ENCODE peak calls at places on chromosomes 13 and 19, in nine cellular contexts. B is right cardiac atrium, D is MG63, Z is gastrocnemius medialis, R is ascending aorta, F is astrocyte, T is tibial artery, H is uterus, A is tibial nerve. I is an unnamed sample. For H3K27me3, the result is how much of the 10 kb centered on the place peaks cover.

GRCh38 chr13:86932935-86933334 is 738.2 kb upstream of the SLITRK5 start:
- DNase-seq in B (no peak), A (no peak), D (no peak), R (no peak), Z (no peak), F (peak), T (no peak), H (no peak), I (no peak)

GRCh38 chr19:54331626-54332025 is 7.3 kb downstream of the LILRA4 start:
- DNase-seq in H (no peak), F (no peak), B (no peak), Z (no peak), R (no peak), A (no peak), T (no peak), D (no peak), I (no peak)

GRCh38 chr13:33183431-33184130 is 102.0 kb downstream of the STARD13 start:
- DNase-seq in R (no peak), F (peak), H (no peak), B (no peak), D (no peak), Z (no peak), A (no peak), T (no peak), I (no peak)

GRCh38 chr19:2479556-2480194 is 3.7 kb downstream of the GADD45B start:
- DNase-seq in F (no peak), Z (no peak), R (no peak), A (no peak), H (no peak), D (no peak), B (peak), T (no peak), I (no peak)

GRCh38 chr13:80363890-80364503 is 23.1 kb upstream of the SPRY2 start:
- DNase-seq in R (no peak), A (no peak), B (no peak), Z (no peak), F (no peak), H (no peak), T (no peak), D (no peak), I (no peak)

GRCh38 chr13:101785858-101786257 is 333.4 kb downstream of the ITGBL1 start:
- DNase-seq in T (no peak), F (peak), A (no peak), Z (no peak), B (no peak), D (peak), H (no peak), R (no peak), I (no peak)

GRCh38 chr13:93554514-93554913 is 327.9 kb downstream of the GPC6 start:
- DNase-seq in F (no peak), H (no peak), Z (no peak), B (no peak), D (no peak), A (no peak), R (no peak), T (no peak), I (no peak)

GRCh38 chr19:18833141-18833476 is 1.4 kb downstream of the UPF1 start:
- DNase-seq in F (no peak), D (no peak), H (no peak), A (no peak), R (no peak), Z (no peak), T (no peak), B (no peak), I (no peak)

GRCh38 chr13:100300708-100301107 is 211.8 kb downstream of the PCCA start:
- DNase-seq in B (no peak), T (no peak), H (no peak), Z (no peak), R (no peak), A (no peak), D (no peak), F (no peak), I (no peak)

GRCh38 chr13:72960114-72960513 is 98.7 kb upstream of the KLF5 start:
- DNase-seq in T (no peak), B (no peak), H (no peak), D (no peak), F (no peak), R (no peak), Z (no peak), A (no peak), I (no peak)

GRCh38 chr13:98889419-98890079 is 88.3 kb downstream of the DOCK9 start:
- DNase-seq in A (no peak), F (no peak), D (no peak), R (no peak), H (no peak), Z (no peak), T (no peak), B (no peak), I (no peak)

GRCh38 chr19:14103310-14103709 is 12.8 kb upstream of the SAMD1 start:
- DNase-seq in Z (no peak), B (no peak), H (no peak), F (no peak), D (no peak), T (no peak), R (no peak), A (no peak), I (no peak)

GRCh38 chr19:35559281-35559659 is 4.2 kb downstream of the ATP4A start:
- DNase-seq in D (no peak), F (no peak), T (no peak), A (no peak), R (no peak), B (no peak), H (no peak), Z (no peak), I (no peak)

GRCh38 chr13:113148940-113149503 is 9.4 kb upstream of the PROZ start:
- DNase-seq in Z (no peak), R (no peak), F (no peak), T (no peak), A (no peak), B (no peak), H (no peak), D (no peak), I (no peak)

GRCh38 chr13:97367016-97367415 is 67.0 kb upstream of the RAP2A start:
- DNase-seq in F (peak), H (peak), Z (peak), D (peak), R (no peak), T (no peak), B (no peak), A (no peak), I (no peak)

GRCh38 chr13:26708007-26708297 is 52.6 kb downstream of the GPR12 start:
- DNase-seq in R (no peak), Z (no peak), T (no peak), H (no peak), A (no peak), B (no peak), F (no peak), D (no peak), I (no peak)

GRCh38 chr19:49597703-49597974 is 6.7 kb downstream of the PRR12 start:
- DNase-seq in F (no peak), Z (no peak), H (no peak), B (no peak), D (no peak), A (no peak), T (no peak), R (no peak), I (no peak)

GRCh38 chr13:61410669-61411297 is 4.9 kb downstream of the PCDH20 start:
- DNase-seq in D (no peak), H (no peak), R (no peak), Z (no peak), A (no peak), F (no peak), B (no peak), T (no peak), I (no peak)

GRCh38 chr19:51094696-51095279 is 12.1 kb upstream of the KLK14 start:
- DNase-seq in H (no peak), F (no peak), Z (no peak), A (no peak), D (no peak), B (no peak), T (no peak), R (no peak), I (no peak)

GRCh38 chr19:42102877-42103276 is 26.9 kb downstream of the ZNF574 start:
- DNase-seq in A (no peak), T (no peak), D (no peak), R (no peak), F (no peak), B (no peak), Z (no peak), H (no peak), I (no peak)

GRCh38 chr19:6297202-6297601 is 17.4 kb upstream of the MLLT1 start:
- DNase-seq in H (no peak), B (no peak), T (no peak), F (no peak), R (no peak), D (no peak), A (no peak), Z (no peak), I (no peak)

GRCh38 chr19:1245468-1245867 is 2.9 kb upstream of the MIDN start:
- DNase-seq in R (no peak), T (no peak), D (no peak), A (no peak), Z (peak), B (peak), F (no peak), H (no peak), I (no peak)

GRCh38 chr19:57099199-57099661 is 20.6 kb upstream of the USP29 start:
- DNase-seq in R (no peak), Z (no peak), F (peak), D (peak), H (peak), A (peak), B (peak), T (peak), I (peak)

GRCh38 chr13:21736926-21737325 is 66.1 kb downstream of the FGF9 start:
- DNase-seq in R (no peak), A (no peak), B (no peak), T (no peak), F (no peak), Z (no peak), H (no peak), D (no peak), I (no peak)
- H3K27me3 ChIP-seq in R (under half), A (under half), B (under half), T (under half), F (under half), Z (under half), H (under half), D (under half), I (under half)

DNA sequence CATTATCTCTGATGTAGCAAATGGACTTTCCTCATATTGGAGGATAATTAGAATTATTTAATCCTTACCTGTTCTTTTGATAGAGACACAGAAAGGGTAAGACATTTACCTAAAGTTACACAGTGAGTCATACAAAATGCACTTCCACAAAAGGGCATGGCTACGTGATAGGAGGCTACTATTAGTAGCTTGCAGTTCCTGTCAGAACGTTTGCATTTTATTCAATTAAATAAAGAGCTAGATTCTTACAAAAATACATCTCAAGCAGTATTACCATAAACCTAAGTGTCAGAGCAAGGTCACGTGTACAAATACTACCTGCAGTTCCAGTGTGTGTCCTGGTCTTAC is 120.6 kb downstream of the ESD start:
- DNase-seq in A (no peak), R (no peak), H (no peak), T (no peak), Z (no peak), F (no peak), D (no peak), B (no peak), I (no peak)
- H3K27me3 ChIP-seq in A (under half), R (under half), H (under half), T (under half), Z (under half), F (under half), D (under half), B (under half), I (under half)

GRCh38 chr19:10293637-10294367 is 4.0 kb downstream of the ICAM5 start:
- DNase-seq in D (no peak), B (no peak), Z (no peak), T (no peak), H (no peak), R (no peak), F (no peak), A (no peak), I (no peak)
- H3K27me3 ChIP-seq in D (half or more), B (under half), Z (half or more), T (under half), H (half or more), R (under half), F (half or more), A (half or more), I (half or more)

GRCh38 chr13:111584101-111584500 is 263.7 kb downstream of the TEX29 start:
- DNase-seq in Z (no peak), D (no peak), A (no peak), H (no peak), T (no peak), F (no peak), R (no peak), B (no peak), I (no peak)

GRCh38 chr13:111589992-111590391 is 269.6 kb downstream of the TEX29 start:
- DNase-seq in F (no peak), H (no peak), R (no peak), B (no peak), T (no peak), Z (no peak), A (no peak), D (no peak), I (no peak)

GRCh38 chr13:111589321-111589720 is 268.9 kb downstream of the TEX29 start:
- DNase-seq in B (no peak), H (no peak), R (no peak), T (no peak), A (no peak), F (no peak), D (no peak), Z (no peak), I (no peak)

GRCh38 chr13:111587249-111587648 is 266.8 kb downstream of the TEX29 start:
- DNase-seq in Z (no peak), T (no peak), A (no peak), H (no peak), F (no peak), R (no peak), D (no peak), B (no peak), I (no peak)

GRCh38 chr13:111586291-111586690 is 265.8 kb downstream of the TEX29 start:
- DNase-seq in D (no peak), H (no peak), A (no peak), B (no peak), T (no peak), Z (no peak), R (no peak), F (no peak), I (no peak)
- H3K27me3 ChIP-seq in D (under half), H (under half), A (under half), B (under half), T (under half), Z (under half), R (under half), F (under half), I (under half)